ENCODE peak calls at places on chromosomes 4 and X, in nine cellular contexts. One of them, this sample, is unnamed.

GRCh38 chr4:30962949-30963348 is 242.8 kb downstream of the PCDH7 start:
- DNase-seq in testis: no peak
- DNase-seq in GM23248: no peak
- DNase-seq in mucosa of descending colon: no peak
- DNase-seq in SK-N-SH: no peak
- DNase-seq in CD8-positive, alpha-beta memory T cell: no peak
- DNase-seq in esophagus squamous epithelium: no peak
- DNase-seq in A549: no peak
- DNase-seq in cardiac muscle cell: peak; percentile 80
- DNase-seq in this sample: no peak

GRCh38 chrX:6574762-6575161 is 39.8 kb upstream of the VCX3A start:
- DNase-seq in testis: no peak
- DNase-seq in GM23248: no peak
- DNase-seq in mucosa of descending colon: no peak
- DNase-seq in SK-N-SH: peak; percentile 10
- DNase-seq in CD8-positive, alpha-beta memory T cell: no peak
- DNase-seq in esophagus squamous epithelium: no peak
- DNase-seq in A549: no peak
- DNase-seq in cardiac muscle cell: no peak
- DNase-seq in this sample: peak; percentile 2

GRCh38 chr4:188372856-188373255 is 233.6 kb downstream of the TRIML1 start:
- DNase-seq in testis: no peak
- DNase-seq in GM23248: no peak
- DNase-seq in mucosa of descending colon: no peak
- DNase-seq in SK-N-SH: no peak
- DNase-seq in CD8-positive, alpha-beta memory T cell: no peak
- DNase-seq in esophagus squamous epithelium: no peak
- DNase-seq in A549: peak; percentile 2
- DNase-seq in cardiac muscle cell: no peak
- DNase-seq in this sample: peak; percentile 90

GRCh38 chrX:73765776-73766465 is 202.9 kb downstream of the CHIC1 start:
- DNase-seq in testis: no peak
- DNase-seq in GM23248: no peak
- DNase-seq in mucosa of descending colon: no peak
- DNase-seq in SK-N-SH: no peak
- DNase-seq in CD8-positive, alpha-beta memory T cell: no peak
- DNase-seq in esophagus squamous epithelium: no peak
- DNase-seq in A549: no peak
- DNase-seq in cardiac muscle cell: no peak
- DNase-seq in this sample: no peak

GRCh38 chrX:121479406-121479805 is 432.0 kb downstream of the GLUD2 start:
- DNase-seq in testis: no peak
- DNase-seq in GM23248: peak; percentile 12
- DNase-seq in mucosa of descending colon: no peak
- DNase-seq in SK-N-SH: no peak
- DNase-seq in CD8-positive, alpha-beta memory T cell: no peak
- DNase-seq in esophagus squamous epithelium: no peak
- DNase-seq in A549: no peak
- DNase-seq in cardiac muscle cell: peak; percentile 5
- DNase-seq in this sample: no peak

GRCh38 chrX:78321809-78322208 is 5.6 kb downstream of the CYSLTR1 start:
- DNase-seq in testis: peak; percentile 17
- DNase-seq in GM23248: no peak
- DNase-seq in mucosa of descending colon: peak; percentile 56
- DNase-seq in SK-N-SH: no peak
- DNase-seq in CD8-positive, alpha-beta memory T cell: peak; percentile 71
- DNase-seq in esophagus squamous epithelium: no peak
- DNase-seq in A549: no peak
- DNase-seq in cardiac muscle cell: no peak
- DNase-seq in this sample: no peak

GRCh38 chrX:104137496-104137895 is 19.3 kb downstream of the SLC25A53 start:
- DNase-seq in testis: peak; percentile 35
- DNase-seq in GM23248: peak; percentile 30
- DNase-seq in mucosa of descending colon: no peak
- DNase-seq in SK-N-SH: no peak
- DNase-seq in CD8-positive, alpha-beta memory T cell: no peak
- DNase-seq in esophagus squamous epithelium: no peak
- DNase-seq in A549: no peak
- DNase-seq in cardiac muscle cell: no peak
- DNase-seq in this sample: peak; percentile 32

GRCh38 chrX:150980711-150981110 is 2.4 kb upstream of the HMGB3 start:
- DNase-seq in testis: no peak
- DNase-seq in GM23248: no peak
- DNase-seq in mucosa of descending colon: no peak
- DNase-seq in SK-N-SH: no peak
- DNase-seq in CD8-positive, alpha-beta memory T cell: no peak
- DNase-seq in esophagus squamous epithelium: no peak
- DNase-seq in A549: no peak
- DNase-seq in cardiac muscle cell: no peak
- DNase-seq in this sample: no peak

GRCh38 chrX:72126539-72127140 is 5.1 kb downstream of the RTL5 start:
- DNase-seq in testis: peak; percentile 90
- DNase-seq in GM23248: peak; percentile 84
- DNase-seq in mucosa of descending colon: peak; percentile 71
- DNase-seq in SK-N-SH: peak; percentile 82
- DNase-seq in CD8-positive, alpha-beta memory T cell: peak; percentile 84
- DNase-seq in esophagus squamous epithelium: no peak
- DNase-seq in A549: peak; percentile 71
- DNase-seq in cardiac muscle cell: peak; percentile 92
- DNase-seq in this sample: peak; percentile 77

GRCh38 chrX:42466706-42467105 is 311.3 kb downstream of the PPP1R2C start:
- DNase-seq in testis: no peak
- DNase-seq in GM23248: no peak
- DNase-seq in mucosa of descending colon: no peak
- DNase-seq in SK-N-SH: no peak
- DNase-seq in CD8-positive, alpha-beta memory T cell: no peak
- DNase-seq in esophagus squamous epithelium: no peak
- DNase-seq in A549: no peak
- DNase-seq in cardiac muscle cell: no peak
- DNase-seq in this sample: no peak

GRCh38 chr4:150573534-150573933 is 8.4 kb upstream of the MAB21L2 start:
- DNase-seq in testis: no peak
- DNase-seq in GM23248: peak; percentile 55
- DNase-seq in mucosa of descending colon: no peak
- DNase-seq in SK-N-SH: no peak
- DNase-seq in CD8-positive, alpha-beta memory T cell: no peak
- DNase-seq in esophagus squamous epithelium: no peak
- DNase-seq in A549: no peak
- DNase-seq in cardiac muscle cell: peak; percentile 37
- DNase-seq in this sample: no peak

GRCh38 chr4:170014359-170015008 is 11.7 kb downstream of the MFAP3L start:
- DNase-seq in testis: no peak
- DNase-seq in GM23248: peak; percentile 62
- DNase-seq in mucosa of descending colon: no peak
- DNase-seq in SK-N-SH: peak; percentile 11
- DNase-seq in CD8-positive, alpha-beta memory T cell: no peak
- DNase-seq in esophagus squamous epithelium: no peak
- DNase-seq in A549: no peak
- DNase-seq in cardiac muscle cell: no peak
- DNase-seq in this sample: no peak

GRCh38 chr4:6938237-6938636 is 28.6 kb downstream of the TBC1D14 start:
- DNase-seq in testis: peak; percentile 32
- DNase-seq in GM23248: no peak
- DNase-seq in mucosa of descending colon: peak; percentile 75
- DNase-seq in SK-N-SH: no peak
- DNase-seq in CD8-positive, alpha-beta memory T cell: no peak
- DNase-seq in esophagus squamous epithelium: no peak
- DNase-seq in A549: no peak
- DNase-seq in cardiac muscle cell: no peak
- DNase-seq in this sample: no peak

GRCh38 chrX:74578137-74578536 is 36.3 kb downstream of the RLIM start:
- DNase-seq in testis: no peak
- DNase-seq in GM23248: no peak
- DNase-seq in mucosa of descending colon: no peak
- DNase-seq in SK-N-SH: no peak
- DNase-seq in CD8-positive, alpha-beta memory T cell: no peak
- DNase-seq in esophagus squamous epithelium: no peak
- DNase-seq in A549: no peak
- DNase-seq in cardiac muscle cell: no peak
- DNase-seq in this sample: no peak

DNA sequence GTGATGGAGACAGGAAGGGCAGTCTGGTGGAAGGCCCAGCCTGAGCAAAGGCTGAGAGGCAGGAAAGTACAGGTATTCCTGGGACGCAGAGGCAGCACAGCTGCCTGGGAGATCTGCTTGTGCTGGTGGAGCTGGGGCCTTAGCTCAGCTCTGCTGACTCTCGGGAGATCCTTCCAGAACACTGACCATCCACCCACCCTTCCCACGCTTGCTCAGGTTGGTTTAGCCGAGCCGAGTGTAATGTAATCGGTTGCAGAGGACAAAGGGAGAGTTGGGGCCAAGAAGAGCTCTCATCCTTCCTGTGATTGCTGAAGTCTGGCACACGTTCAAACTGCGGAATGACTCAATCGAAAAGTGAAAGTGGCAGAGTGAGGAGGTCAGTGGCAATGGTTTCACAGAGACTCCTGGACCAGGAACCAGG is 43.1 kb upstream of the GPR78 start:
- DNase-seq in testis: peak; percentile 76
- DNase-seq in GM23248: peak; percentile 96
- DNase-seq in mucosa of descending colon: no peak
- DNase-seq in SK-N-SH: no peak
- DNase-seq in CD8-positive, alpha-beta memory T cell: no peak
- DNase-seq in esophagus squamous epithelium: no peak
- DNase-seq in A549: peak; percentile 44
- DNase-seq in cardiac muscle cell: peak; percentile 78
- DNase-seq in this sample: no peak
- H3K4me1 ChIP-seq in testis: peaks cover 7% of the 10 kb centered on the region
- H3K4me1 ChIP-seq in GM23248: peaks cover 18% of the 10 kb centered on the region
- H3K4me1 ChIP-seq in mucosa of descending colon: peaks cover 11% of the 10 kb centered on the region
- H3K4me1 ChIP-seq in SK-N-SH: peaks cover 7% of the 10 kb centered on the region
- H3K4me1 ChIP-seq in CD8-positive, alpha-beta memory T cell: no peaks in the 10 kb centered on the region
- H3K4me1 ChIP-seq in esophagus squamous epithelium: peaks cover 54% of the 10 kb centered on the region
- H3K4me1 ChIP-seq in A549: peaks cover 29% of the 10 kb centered on the region
- H3K4me1 ChIP-seq in cardiac muscle cell: no peaks in the 10 kb centered on the region
- H3K4me1 ChIP-seq in this sample: peaks cover 34% of the 10 kb centered on the region

DNA sequence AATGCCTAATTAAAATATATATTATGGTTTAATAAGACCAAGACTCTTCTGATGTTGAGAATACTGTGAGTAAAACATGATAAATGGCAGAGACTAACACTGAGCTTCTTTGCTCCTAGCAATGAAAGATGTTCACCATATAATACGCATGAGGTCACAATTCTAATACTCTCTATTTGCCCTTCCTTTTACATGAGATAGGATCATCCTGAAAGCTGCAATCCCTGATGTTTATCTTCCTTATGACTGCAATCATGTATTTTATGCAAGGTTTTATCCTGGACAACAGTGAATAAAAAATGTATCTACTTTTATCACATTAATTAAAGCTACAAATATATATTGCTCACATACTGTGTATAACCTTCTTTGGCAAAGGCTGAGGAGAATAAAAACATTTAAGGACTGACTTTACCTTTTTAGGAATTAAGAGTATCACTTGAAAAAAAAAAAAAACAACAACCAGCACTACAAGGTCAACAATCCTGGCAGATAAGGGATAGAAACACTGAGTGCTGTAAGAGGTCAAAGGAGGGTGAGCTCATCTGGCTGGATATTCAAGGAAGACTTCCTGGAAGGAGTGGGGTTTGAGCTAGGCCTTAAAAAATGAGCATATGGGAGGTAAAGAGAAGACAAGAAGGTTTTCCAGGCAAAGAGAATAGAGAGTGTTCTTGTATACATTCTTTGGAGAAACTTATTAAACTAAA is 99.9 kb downstream of the AREG start:
- DNase-seq in testis: no peak
- DNase-seq in GM23248: peak; percentile 37
- DNase-seq in mucosa of descending colon: no peak
- DNase-seq in SK-N-SH: no peak
- DNase-seq in CD8-positive, alpha-beta memory T cell: no peak
- DNase-seq in esophagus squamous epithelium: no peak
- DNase-seq in A549: no peak
- DNase-seq in cardiac muscle cell: peak; percentile 66
- DNase-seq in this sample: peak; percentile 48
- H3K4me1 ChIP-seq in testis: no peaks in the 10 kb centered on the region
- H3K4me1 ChIP-seq in GM23248: peaks cover 62% of the 10 kb centered on the region
- H3K4me1 ChIP-seq in mucosa of descending colon: peaks cover 31% of the 10 kb centered on the region
- H3K4me1 ChIP-seq in SK-N-SH: no peaks in the 10 kb centered on the region
- H3K4me1 ChIP-seq in CD8-positive, alpha-beta memory T cell: no peaks in the 10 kb centered on the region
- H3K4me1 ChIP-seq in esophagus squamous epithelium: peaks cover 39% of the 10 kb centered on the region
- H3K4me1 ChIP-seq in A549: peaks cover 52% of the 10 kb centered on the region
- H3K4me1 ChIP-seq in cardiac muscle cell: peaks cover 14% of the 10 kb centered on the region
- H3K4me1 ChIP-seq in this sample: peaks cover 70% of the 10 kb centered on the region

DNA sequence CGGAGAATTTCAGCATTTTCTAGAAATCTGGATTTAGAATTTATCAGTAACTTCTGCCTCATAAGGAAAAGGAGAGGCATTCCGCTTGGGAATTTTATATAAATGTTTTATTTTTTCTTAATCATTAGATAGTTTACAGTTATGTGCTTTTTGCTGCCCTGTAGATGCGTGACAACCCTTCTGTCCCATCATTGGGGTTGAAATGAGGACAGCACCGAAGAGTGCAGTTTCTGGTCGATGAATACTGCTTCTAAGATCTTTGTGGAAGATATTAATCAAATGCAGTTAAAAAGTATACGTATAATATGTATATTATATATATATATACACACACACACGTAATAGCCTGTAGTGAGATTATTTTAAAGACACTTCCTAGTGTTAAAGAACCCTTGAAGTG is 1.5 kb downstream of the RBPJ start:
- DNase-seq in testis: no peak
- DNase-seq in GM23248: peak; percentile 57
- DNase-seq in mucosa of descending colon: no peak
- DNase-seq in SK-N-SH: no peak
- DNase-seq in CD8-positive, alpha-beta memory T cell: no peak
- DNase-seq in esophagus squamous epithelium: no peak
- DNase-seq in A549: no peak
- DNase-seq in cardiac muscle cell: no peak
- DNase-seq in this sample: no peak
- H3K4me1 ChIP-seq in testis: peaks cover 10% of the 10 kb centered on the region
- H3K4me1 ChIP-seq in GM23248: peaks cover 50% of the 10 kb centered on the region
- H3K4me1 ChIP-seq in mucosa of descending colon: no peaks in the 10 kb centered on the region
- H3K4me1 ChIP-seq in SK-N-SH: peaks cover 19% of the 10 kb centered on the region
- H3K4me1 ChIP-seq in CD8-positive, alpha-beta memory T cell: peaks cover 17% of the 10 kb centered on the region
- H3K4me1 ChIP-seq in esophagus squamous epithelium: peaks cover 74% of the 10 kb centered on the region
- H3K4me1 ChIP-seq in A549: peaks cover 14% of the 10 kb centered on the region
- H3K4me1 ChIP-seq in cardiac muscle cell: peaks cover 25% of the 10 kb centered on the region
- H3K4me1 ChIP-seq in this sample: peaks cover 12% of the 10 kb centered on the region

GRCh38 chrX:4263005-4263404 is 549.6 kb upstream of the PRKX start:
- DNase-seq in testis: no peak
- DNase-seq in GM23248: peak; percentile 2
- DNase-seq in mucosa of descending colon: no peak
- DNase-seq in SK-N-SH: peak; percentile 16
- DNase-seq in CD8-positive, alpha-beta memory T cell: no peak
- DNase-seq in esophagus squamous epithelium: no peak
- DNase-seq in A549: peak; percentile 1
- DNase-seq in cardiac muscle cell: no peak
- DNase-seq in this sample: no peak

GRCh38 chrX:4265036-4265435 is 551.6 kb upstream of the PRKX start:
- DNase-seq in testis: no peak
- DNase-seq in GM23248: no peak
- DNase-seq in mucosa of descending colon: no peak
- DNase-seq in SK-N-SH: no peak
- DNase-seq in CD8-positive, alpha-beta memory T cell: no peak
- DNase-seq in esophagus squamous epithelium: no peak
- DNase-seq in A549: no peak
- DNase-seq in cardiac muscle cell: no peak
- DNase-seq in this sample: no peak

DNA sequence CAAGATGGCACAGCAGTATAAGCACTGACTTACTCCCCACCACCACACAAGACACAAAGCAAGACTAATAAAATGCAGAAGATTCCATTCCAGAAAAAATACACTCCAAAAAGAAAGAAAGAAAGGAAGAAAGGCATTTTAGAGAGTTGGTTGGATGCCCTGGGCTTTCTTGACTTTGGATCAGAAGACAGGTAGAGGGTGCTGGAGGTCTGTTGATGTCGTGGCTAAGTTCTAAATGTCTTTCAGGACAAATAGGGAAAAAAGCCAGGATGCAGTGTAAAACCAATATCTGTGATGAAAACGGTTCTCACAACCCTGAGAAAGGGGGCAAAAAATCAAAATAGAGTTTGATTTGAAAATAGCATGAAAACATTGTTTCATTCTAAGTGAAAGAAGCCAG is 555.2 kb upstream of the PRKX start:
- DNase-seq in testis: no peak
- DNase-seq in GM23248: no peak
- DNase-seq in mucosa of descending colon: no peak
- DNase-seq in SK-N-SH: no peak
- DNase-seq in CD8-positive, alpha-beta memory T cell: no peak
- DNase-seq in esophagus squamous epithelium: no peak
- DNase-seq in A549: no peak
- DNase-seq in cardiac muscle cell: no peak
- DNase-seq in this sample: peak; percentile 5
- H3K4me1 ChIP-seq in testis: no peaks in the 10 kb centered on the region
- H3K4me1 ChIP-seq in GM23248: no peaks in the 10 kb centered on the region
- H3K4me1 ChIP-seq in mucosa of descending colon: no peaks in the 10 kb centered on the region
- H3K4me1 ChIP-seq in SK-N-SH: no peaks in the 10 kb centered on the region
- H3K4me1 ChIP-seq in CD8-positive, alpha-beta memory T cell: no peaks in the 10 kb centered on the region
- H3K4me1 ChIP-seq in esophagus squamous epithelium: no peaks in the 10 kb centered on the region
- H3K4me1 ChIP-seq in A549: no peaks in the 10 kb centered on the region
- H3K4me1 ChIP-seq in cardiac muscle cell: no peaks in the 10 kb centered on the region
- H3K4me1 ChIP-seq in this sample: no peaks in the 10 kb centered on the region

This sample was measured in Caco-2.